ENCODE peak calls at places on chromosome 15, in eight cellular contexts. One of them, this sample, is unnamed.
A peak's percentile ranks its signal among the peaks of the same experiment; 100 is the strongest.

GRCh38 chr15:73125219-73125618 is 73.0 kb downstream of the NEO1 start:
- DNase-seq in A172: no peak
- DNase-seq in OCI-LY7: no peak
- DNase-seq in brain microvascular endothelial cell: peak; percentile 15
- DNase-seq in MM.1S: no peak
- DNase-seq in NCI-H460: no peak
- DNase-seq in BJ: no peak
- DNase-seq in activated naive CD4-positive, alpha-beta T cell treated with anti-CD3 and anti-CD28 coated beads, Interleukin-2, amount 10 ng/mL, durations not matched to agents 7 days and 5 days: no peak
- DNase-seq in this sample: no peak

GRCh38 chr15:92893200-92893599 is 6.9 kb upstream of the CHD2 start:
- DNase-seq in A172: no peak
- DNase-seq in OCI-LY7: no peak
- DNase-seq in brain microvascular endothelial cell: no peak
- DNase-seq in MM.1S: no peak
- DNase-seq in NCI-H460: no peak
- DNase-seq in BJ: no peak
- DNase-seq in activated naive CD4-positive, alpha-beta T cell treated with anti-CD3 and anti-CD28 coated beads, Interleukin-2, amount 10 ng/mL, durations not matched to agents 7 days and 5 days: no peak
- DNase-seq in this sample: no peak

GRCh38 chr15:25811481-25811906 is 51.6 kb downstream of the ATP10A start:
- DNase-seq in A172: no peak
- DNase-seq in OCI-LY7: peak; percentile 53
- DNase-seq in brain microvascular endothelial cell: no peak
- DNase-seq in MM.1S: peak; percentile 9
- DNase-seq in NCI-H460: no peak
- DNase-seq in BJ: no peak
- DNase-seq in activated naive CD4-positive, alpha-beta T cell treated with anti-CD3 and anti-CD28 coated beads, Interleukin-2, amount 10 ng/mL, durations not matched to agents 7 days and 5 days: peak; percentile 43
- DNase-seq in this sample: no peak

GRCh38 chr15:65530318-65531111 is at the start of gene HACD3:
- DNase-seq in A172: peak; percentile 45
- DNase-seq in OCI-LY7: peak; percentile 82
- DNase-seq in brain microvascular endothelial cell: peak; percentile 32
- DNase-seq in MM.1S: peak; percentile 92
- DNase-seq in NCI-H460: peak; percentile 76
- DNase-seq in BJ: no peak
- DNase-seq in activated naive CD4-positive, alpha-beta T cell treated with anti-CD3 and anti-CD28 coated beads, Interleukin-2, amount 10 ng/mL, durations not matched to agents 7 days and 5 days: peak; percentile 91
- DNase-seq in this sample: peak; percentile 68

GRCh38 chr15:60590935-60591490 is 112.1 kb upstream of the ICE2 start:
- DNase-seq in A172: no peak
- DNase-seq in OCI-LY7: no peak
- DNase-seq in brain microvascular endothelial cell: peak; percentile 14
- DNase-seq in MM.1S: peak; percentile 66
- DNase-seq in NCI-H460: no peak
- DNase-seq in BJ: no peak
- DNase-seq in activated naive CD4-positive, alpha-beta T cell treated with anti-CD3 and anti-CD28 coated beads, Interleukin-2, amount 10 ng/mL, durations not matched to agents 7 days and 5 days: peak; percentile 65
- DNase-seq in this sample: peak; percentile 26

GRCh38 chr15:70258369-70259029 is 160.8 kb upstream of the TLE3 start:
- DNase-seq in A172: no peak
- DNase-seq in OCI-LY7: peak; percentile 58
- DNase-seq in brain microvascular endothelial cell: no peak
- DNase-seq in MM.1S: no peak
- DNase-seq in NCI-H460: no peak
- DNase-seq in BJ: no peak
- DNase-seq in activated naive CD4-positive, alpha-beta T cell treated with anti-CD3 and anti-CD28 coated beads, Interleukin-2, amount 10 ng/mL, durations not matched to agents 7 days and 5 days: peak; percentile 81
- DNase-seq in this sample: no peak

GRCh38 chr15:35557544-35557943 is 11.6 kb upstream of the DPH6 start:
- DNase-seq in A172: peak; percentile 80
- DNase-seq in OCI-LY7: no peak
- DNase-seq in brain microvascular endothelial cell: peak; percentile 90
- DNase-seq in MM.1S: no peak
- DNase-seq in NCI-H460: peak; percentile 76
- DNase-seq in BJ: peak; percentile 27
- DNase-seq in activated naive CD4-positive, alpha-beta T cell treated with anti-CD3 and anti-CD28 coated beads, Interleukin-2, amount 10 ng/mL, durations not matched to agents 7 days and 5 days: no peak
- DNase-seq in this sample: peak; percentile 88

GRCh38 chr15:39663684-39664083 is 82.8 kb downstream of the THBS1 start:
- DNase-seq in A172: no peak
- DNase-seq in OCI-LY7: no peak
- DNase-seq in brain microvascular endothelial cell: no peak
- DNase-seq in MM.1S: no peak
- DNase-seq in NCI-H460: no peak
- DNase-seq in BJ: no peak
- DNase-seq in activated naive CD4-positive, alpha-beta T cell treated with anti-CD3 and anti-CD28 coated beads, Interleukin-2, amount 10 ng/mL, durations not matched to agents 7 days and 5 days: no peak
- DNase-seq in this sample: no peak

GRCh38 chr15:65835452-65835851 is 33.8 kb upstream of the RAB11A start:
- DNase-seq in A172: no peak
- DNase-seq in OCI-LY7: no peak
- DNase-seq in brain microvascular endothelial cell: no peak
- DNase-seq in MM.1S: no peak
- DNase-seq in NCI-H460: no peak
- DNase-seq in BJ: no peak
- DNase-seq in activated naive CD4-positive, alpha-beta T cell treated with anti-CD3 and anti-CD28 coated beads, Interleukin-2, amount 10 ng/mL, durations not matched to agents 7 days and 5 days: no peak
- DNase-seq in this sample: no peak

GRCh38 chr15:67900621-67901147 is 60.8 kb upstream of the RNU6-1 start:
- DNase-seq in A172: no peak
- DNase-seq in OCI-LY7: no peak
- DNase-seq in brain microvascular endothelial cell: no peak
- DNase-seq in MM.1S: no peak
- DNase-seq in NCI-H460: no peak
- DNase-seq in BJ: no peak
- DNase-seq in activated naive CD4-positive, alpha-beta T cell treated with anti-CD3 and anti-CD28 coated beads, Interleukin-2, amount 10 ng/mL, durations not matched to agents 7 days and 5 days: no peak
- DNase-seq in this sample: no peak

GRCh38 chr15:81088496-81088895 is 45.6 kb upstream of the CFAP161 start:
- DNase-seq in A172: no peak
- DNase-seq in OCI-LY7: no peak
- DNase-seq in brain microvascular endothelial cell: no peak
- DNase-seq in MM.1S: no peak
- DNase-seq in NCI-H460: no peak
- DNase-seq in BJ: no peak
- DNase-seq in activated naive CD4-positive, alpha-beta T cell treated with anti-CD3 and anti-CD28 coated beads, Interleukin-2, amount 10 ng/mL, durations not matched to agents 7 days and 5 days: no peak
- DNase-seq in this sample: no peak

GRCh38 chr15:29541309-29541708 is 271.7 kb upstream of the NSMCE3 start:
- DNase-seq in A172: no peak
- DNase-seq in OCI-LY7: no peak
- DNase-seq in brain microvascular endothelial cell: no peak
- DNase-seq in MM.1S: no peak
- DNase-seq in NCI-H460: no peak
- DNase-seq in BJ: no peak
- DNase-seq in activated naive CD4-positive, alpha-beta T cell treated with anti-CD3 and anti-CD28 coated beads, Interleukin-2, amount 10 ng/mL, durations not matched to agents 7 days and 5 days: no peak
- DNase-seq in this sample: no peak

GRCh38 chr15:89707577-89707976 is 17.0 kb downstream of the WDR93 start:
- DNase-seq in A172: no peak
- DNase-seq in OCI-LY7: no peak
- DNase-seq in brain microvascular endothelial cell: no peak
- DNase-seq in MM.1S: no peak
- DNase-seq in NCI-H460: no peak
- DNase-seq in BJ: no peak
- DNase-seq in activated naive CD4-positive, alpha-beta T cell treated with anti-CD3 and anti-CD28 coated beads, Interleukin-2, amount 10 ng/mL, durations not matched to agents 7 days and 5 days: no peak
- DNase-seq in this sample: no peak

GRCh38 chr15:73324496-73325170 is 44.1 kb downstream of the HCN4 start:
- DNase-seq in A172: no peak
- DNase-seq in OCI-LY7: no peak
- DNase-seq in brain microvascular endothelial cell: no peak
- DNase-seq in MM.1S: no peak
- DNase-seq in NCI-H460: no peak
- DNase-seq in BJ: no peak
- DNase-seq in activated naive CD4-positive, alpha-beta T cell treated with anti-CD3 and anti-CD28 coated beads, Interleukin-2, amount 10 ng/mL, durations not matched to agents 7 days and 5 days: no peak
- DNase-seq in this sample: no peak

GRCh38 chr15:70715840-70716510 is 47.4 kb downstream of the UACA start:
- DNase-seq in A172: no peak
- DNase-seq in OCI-LY7: no peak
- DNase-seq in brain microvascular endothelial cell: peak; percentile 49
- DNase-seq in MM.1S: no peak
- DNase-seq in NCI-H460: no peak
- DNase-seq in BJ: no peak
- DNase-seq in activated naive CD4-positive, alpha-beta T cell treated with anti-CD3 and anti-CD28 coated beads, Interleukin-2, amount 10 ng/mL, durations not matched to agents 7 days and 5 days: no peak
- DNase-seq in this sample: no peak

GRCh38 chr15:57218826-57219576 is 157.3 kb upstream of the CGNL1 start:
- DNase-seq in A172: peak; percentile 15
- DNase-seq in OCI-LY7: peak; percentile 38
- DNase-seq in brain microvascular endothelial cell: peak; percentile 76
- DNase-seq in MM.1S: no peak
- DNase-seq in NCI-H460: no peak
- DNase-seq in BJ: no peak
- DNase-seq in activated naive CD4-positive, alpha-beta T cell treated with anti-CD3 and anti-CD28 coated beads, Interleukin-2, amount 10 ng/mL, durations not matched to agents 7 days and 5 days: no peak
- DNase-seq in this sample: peak; percentile 95

GRCh38 chr15:82532383-82532990 is 7.8 kb downstream of the RPS17 start:
- DNase-seq in A172: no peak
- DNase-seq in OCI-LY7: no peak
- DNase-seq in brain microvascular endothelial cell: no peak
- DNase-seq in MM.1S: no peak
- DNase-seq in NCI-H460: no peak
- DNase-seq in BJ: no peak
- DNase-seq in activated naive CD4-positive, alpha-beta T cell treated with anti-CD3 and anti-CD28 coated beads, Interleukin-2, amount 10 ng/mL, durations not matched to agents 7 days and 5 days: no peak
- DNase-seq in this sample: no peak

GRCh38 chr15:33068531-33068990 is 126.0 kb downstream of the FMN1 start:
- DNase-seq in A172: peak; percentile 87
- DNase-seq in OCI-LY7: no peak
- DNase-seq in brain microvascular endothelial cell: no peak
- DNase-seq in MM.1S: peak; percentile 71
- DNase-seq in NCI-H460: peak; percentile 40
- DNase-seq in BJ: peak; percentile 14
- DNase-seq in activated naive CD4-positive, alpha-beta T cell treated with anti-CD3 and anti-CD28 coated beads, Interleukin-2, amount 10 ng/mL, durations not matched to agents 7 days and 5 days: no peak
- DNase-seq in this sample: peak; percentile 54

GRCh38 chr15:25770031-25770430 is 93.1 kb downstream of the ATP10A start:
- DNase-seq in A172: no peak
- DNase-seq in OCI-LY7: no peak
- DNase-seq in brain microvascular endothelial cell: no peak
- DNase-seq in MM.1S: no peak
- DNase-seq in NCI-H460: no peak
- DNase-seq in BJ: no peak
- DNase-seq in activated naive CD4-positive, alpha-beta T cell treated with anti-CD3 and anti-CD28 coated beads, Interleukin-2, amount 10 ng/mL, durations not matched to agents 7 days and 5 days: no peak
- DNase-seq in this sample: no peak

GRCh38 chr15:80568876-80569605 is 126.1 kb upstream of the ABHD17C start:
- DNase-seq in A172: no peak
- DNase-seq in OCI-LY7: no peak
- DNase-seq in brain microvascular endothelial cell: no peak
- DNase-seq in MM.1S: no peak
- DNase-seq in NCI-H460: no peak
- DNase-seq in BJ: no peak
- DNase-seq in activated naive CD4-positive, alpha-beta T cell treated with anti-CD3 and anti-CD28 coated beads, Interleukin-2, amount 10 ng/mL, durations not matched to agents 7 days and 5 days: no peak
- DNase-seq in this sample: peak; percentile 66

GRCh38 chr15:52183562-52184173 is 7.5 kb downstream of the GNB5 start:
- DNase-seq in A172: peak; percentile 22
- DNase-seq in OCI-LY7: peak; percentile 75
- DNase-seq in brain microvascular endothelial cell: peak; percentile 40
- DNase-seq in MM.1S: peak; percentile 43
- DNase-seq in NCI-H460: no peak
- DNase-seq in BJ: no peak
- DNase-seq in activated naive CD4-positive, alpha-beta T cell treated with anti-CD3 and anti-CD28 coated beads, Interleukin-2, amount 10 ng/mL, durations not matched to agents 7 days and 5 days: peak; percentile 46
- DNase-seq in this sample: peak; percentile 37

GRCh38 chr15:29699791-29700190 is 122.5 kb downstream of the TJP1 start:
- DNase-seq in A172: no peak
- DNase-seq in OCI-LY7: no peak
- DNase-seq in brain microvascular endothelial cell: no peak
- DNase-seq in MM.1S: no peak
- DNase-seq in NCI-H460: no peak
- DNase-seq in BJ: no peak
- DNase-seq in activated naive CD4-positive, alpha-beta T cell treated with anti-CD3 and anti-CD28 coated beads, Interleukin-2, amount 10 ng/mL, durations not matched to agents 7 days and 5 days: no peak
- DNase-seq in this sample: no peak

GRCh38 chr15:101250931-101251829 is 668 bp downstream of the CHSY1 start:
- DNase-seq in A172: no peak
- DNase-seq in OCI-LY7: no peak
- DNase-seq in brain microvascular endothelial cell: no peak
- DNase-seq in MM.1S: no peak
- DNase-seq in NCI-H460: no peak
- DNase-seq in BJ: no peak
- DNase-seq in activated naive CD4-positive, alpha-beta T cell treated with anti-CD3 and anti-CD28 coated beads, Interleukin-2, amount 10 ng/mL, durations not matched to agents 7 days and 5 days: peak; percentile 45
- DNase-seq in this sample: no peak

GRCh38 chr15:82680200-82681102 is 29.2 kb downstream of the AP3B2 start:
- DNase-seq in A172: no peak
- DNase-seq in OCI-LY7: peak; percentile 65
- DNase-seq in brain microvascular endothelial cell: no peak
- DNase-seq in MM.1S: peak; percentile 90
- DNase-seq in NCI-H460: peak; percentile 24
- DNase-seq in BJ: no peak
- DNase-seq in activated naive CD4-positive, alpha-beta T cell treated with anti-CD3 and anti-CD28 coated beads, Interleukin-2, amount 10 ng/mL, durations not matched to agents 7 days and 5 days: peak; percentile 79
- DNase-seq in this sample: no peak

This sample was measured in astrocyte of the spinal cord.